ENCODE peak calls at places on chromosomes 5 and 9, in five cellular contexts. N is HCT116; C is neuronal stem cell; M is CD8-positive, alpha-beta T cell; Q is heart left ventricle. T is an unnamed sample. For H3K36me3 and H3K4me1, the result is how much of the 10 kb centered on the place peaks cover.

GRCh38 chr9:132154925-132155324 is 6.9 kb upstream of the NTNG2 start:
- DNase-seq in M (no peak), Q (no peak), C (no peak), N (no peak), T (no peak)

GRCh38 chr5:458547-459353 is 15.8 kb downstream of the EXOC3 start:
- DNase-seq in N (no peak), Q (peak), M (no peak), C (no peak), T (no peak)

GRCh38 chr5:886716-887325 is 5.8 kb downstream of the BRD9 start:
- DNase-seq in C (no peak), Q (peak), M (no peak), N (no peak), T (no peak)

GRCh38 chr9:20191239-20191840 is 402.5 kb upstream of the SLC24A2 start:
- DNase-seq in Q (no peak), N (no peak), C (no peak), M (no peak), T (no peak)

GRCh38 chr5:74107899-74108298 is 481.9 kb downstream of the ARHGEF28 start:
- DNase-seq in N (no peak), C (no peak), M (no peak), Q (no peak), T (no peak)

GRCh38 chr5:71734141-71734540 is 15.1 kb downstream of the CARTPT start:
- DNase-seq in M (no peak), C (no peak), N (no peak), Q (no peak), T (no peak)

GRCh38 chr9:87431831-87432230 is 65.8 kb upstream of the DAPK1 start:
- DNase-seq in M (no peak), N (no peak), C (no peak), Q (no peak), T (no peak)

GRCh38 chr5:115586525-115587146 is 15.6 kb downstream of the TICAM2 start:
- DNase-seq in Q (no peak), N (no peak), M (no peak), C (no peak), T (no peak)

GRCh38 chr5:31623249-31623648 is 15.7 kb upstream of the PDZD2 start:
- DNase-seq in Q (no peak), C (no peak), M (no peak), N (no peak), T (no peak)

GRCh38 chr5:14148890-14149671 is 5.9 kb downstream of the TRIO start:
- DNase-seq in M (no peak), N (no peak), Q (no peak), C (no peak), T (no peak)

GRCh38 chr9:131422241-131422792 is 28.4 kb downstream of the PRRC2B start:
- DNase-seq in Q (no peak), C (no peak), M (no peak), N (no peak), T (no peak)

GRCh38 chr5:75523275-75523674 is 11.6 kb downstream of the POLK start:
- DNase-seq in M (no peak), Q (no peak), N (no peak), C (no peak), T (no peak)

GRCh38 chr9:89002987-89003386 is 11.7 kb downstream of the S1PR3 start:
- DNase-seq in Q (no peak), C (no peak), M (no peak), N (no peak), T (no peak)

GRCh38 chr9:89001917-89002540 is 10.8 kb downstream of the S1PR3 start:
- DNase-seq in C (no peak), N (no peak), Q (no peak), M (no peak), T (no peak)

GRCh38 chr9:89000281-89000875 is 9.1 kb downstream of the S1PR3 start:
- DNase-seq in Q (no peak), M (no peak), C (no peak), N (no peak), T (no peak)

GRCh38 chr9:88998911-88999310 is 7.6 kb downstream of the S1PR3 start:
- DNase-seq in M (no peak), C (no peak), N (no peak), Q (peak), T (peak)

DNA sequence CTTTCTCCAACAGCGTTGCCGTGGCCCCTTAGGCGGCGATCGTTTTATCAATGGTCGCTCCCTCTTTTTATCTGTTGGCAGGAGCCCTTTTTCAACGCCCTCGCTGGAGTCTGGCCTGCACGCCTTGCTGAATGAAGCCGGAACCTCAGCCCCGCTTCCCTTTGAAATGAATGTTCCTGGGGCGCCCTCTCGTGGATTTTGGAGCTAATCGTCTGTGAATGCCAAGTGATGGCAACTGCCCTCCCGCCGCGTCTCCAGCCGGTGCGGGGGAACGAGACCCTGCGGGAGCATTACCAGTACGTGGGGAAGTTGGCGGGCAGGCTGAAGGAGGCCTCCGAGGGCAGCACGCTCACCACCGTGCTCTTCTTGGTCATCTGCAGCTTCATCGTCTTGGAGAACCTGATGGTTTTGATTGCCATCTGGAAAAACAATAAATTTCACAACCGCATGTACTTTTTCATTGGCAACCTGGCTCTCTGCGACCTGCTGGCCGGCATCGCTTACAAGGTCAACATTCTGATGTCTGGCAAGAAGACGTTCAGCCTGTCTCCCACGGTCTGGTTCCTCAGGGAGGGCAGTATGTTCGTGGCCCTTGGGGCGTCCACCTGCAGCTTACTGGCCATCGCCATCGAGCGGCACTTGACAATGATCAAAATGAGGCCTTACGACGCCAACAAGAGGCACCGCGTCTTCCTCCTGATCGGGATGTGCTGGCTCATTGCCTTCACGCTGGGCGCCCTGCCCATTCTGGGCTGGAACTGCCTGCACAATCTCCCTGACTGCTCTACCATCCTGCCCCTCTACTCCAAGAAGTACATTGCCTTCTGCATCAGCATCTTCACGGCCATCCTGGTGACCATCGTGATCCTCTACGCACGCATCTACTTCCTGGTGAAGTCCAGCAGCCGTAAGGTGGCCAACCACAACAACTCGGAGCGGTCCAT is 10.0 kb downstream of the S1PR3 start:
- DNase-seq in N (peak), C (peak), Q (peak), M (peak), T (peak)
- H3K36me3 ChIP-seq in N (under half), C (half or more), Q (under half), M (under half), T (under half)

DNA sequence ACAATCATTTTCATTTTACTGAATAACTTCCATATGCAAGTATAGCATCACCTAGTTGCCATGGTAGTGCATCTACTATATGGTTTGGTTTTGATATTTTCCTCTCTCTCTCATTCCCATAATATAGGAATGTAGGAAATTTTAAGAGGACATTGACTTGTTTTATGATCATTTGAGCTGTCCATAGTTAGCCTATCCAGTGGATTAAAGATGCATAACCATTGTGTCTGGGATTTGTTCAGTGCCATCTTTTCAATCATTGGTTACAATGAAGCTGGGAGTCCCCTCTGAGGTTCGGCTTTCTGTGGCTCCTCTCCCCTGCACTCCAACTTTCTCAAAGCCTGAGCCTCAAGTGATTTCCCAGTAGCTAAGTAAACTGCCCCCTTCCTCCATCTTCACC is 458.5 kb downstream of the RAB3C start:
- DNase-seq in N (no peak), Q (no peak), M (no peak), C (no peak), T (no peak)
- H3K27ac ChIP-seq in N (no peak), Q (no peak), M (no peak), C (no peak), T (no peak)

DNA sequence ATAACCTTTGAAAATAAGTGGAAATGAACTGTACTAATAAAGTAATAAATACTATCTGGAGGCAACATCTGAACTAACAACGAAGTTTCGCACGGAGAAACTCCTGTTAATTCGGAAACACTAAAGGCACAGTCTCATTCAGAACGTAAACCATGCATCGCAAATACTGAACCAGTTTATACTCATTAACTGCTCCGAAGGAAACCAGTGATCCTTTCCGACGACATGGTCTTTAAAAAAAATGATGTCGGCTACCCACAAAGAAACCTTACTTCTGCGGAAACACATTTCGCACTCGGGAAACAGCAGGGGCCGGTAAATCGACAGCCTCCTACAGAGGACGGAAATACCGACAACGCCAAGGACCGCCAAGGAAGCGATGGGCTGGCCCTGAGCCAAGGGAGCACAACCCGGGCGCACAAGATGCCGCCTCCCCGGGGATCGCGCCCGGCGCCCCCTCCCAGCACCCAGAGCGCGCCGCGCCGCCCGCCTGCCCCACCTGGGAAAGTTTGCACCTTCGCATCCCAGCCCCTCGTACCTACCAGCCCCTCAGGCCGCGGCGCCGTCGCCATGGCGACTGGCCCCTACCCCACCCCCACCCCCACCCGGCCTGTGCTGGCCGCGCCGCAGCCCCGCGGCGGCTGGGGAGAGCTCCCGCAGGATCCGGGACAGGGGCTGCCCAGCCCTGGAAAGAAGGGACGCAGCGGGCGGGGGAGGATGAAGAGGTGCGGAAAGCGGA is 732 bp downstream of the PRKAA1 start:
- DNase-seq in Q (peak), N (peak), M (peak), C (peak), T (peak)
- H3K4me1 ChIP-seq in Q (under half), N (under half), M (under half), C (under half), T (under half)

DNA sequence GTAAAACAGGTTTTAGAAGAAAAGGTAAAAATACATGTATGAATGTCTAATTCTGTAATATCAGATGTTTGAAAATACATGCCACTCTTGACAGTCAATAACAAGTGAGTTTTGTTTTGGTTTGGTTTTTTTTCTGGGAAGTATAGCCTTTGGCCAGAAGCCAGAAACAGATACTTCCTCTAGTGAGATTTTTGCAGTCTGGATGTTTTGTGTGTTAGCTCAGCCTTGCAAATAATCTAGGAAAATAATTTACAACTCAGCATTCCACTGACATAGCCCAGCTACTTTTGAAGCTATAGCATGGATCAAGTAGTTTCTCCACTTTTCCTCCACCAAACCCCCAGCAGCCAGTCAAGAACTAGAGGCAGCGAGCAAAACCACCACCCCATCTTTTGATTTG is 56.7 kb downstream of the SLC1A1 start:
- DNase-seq in Q (no peak), C (no peak), M (no peak), N (no peak), T (no peak)
- H3K36me3 ChIP-seq in Q (under half), C (under half), M (under half), N (under half), T (under half)

GRCh38 chr9:127036437-127036836 is 86.0 kb downstream of the ANGPTL2 start:
- DNase-seq in N (no peak), M (no peak), C (no peak), Q (no peak), T (peak)
- H3K27ac ChIP-seq in N (no peak), M (no peak), C (no peak), Q (peak), T (peak)

GRCh38 chr5:88552406-88552805 is 283.8 kb upstream of the TMEM161B start:
- DNase-seq in M (no peak), Q (no peak), N (no peak), C (no peak), T (no peak)

GRCh38 chr5:88551724-88552345 is 283.2 kb upstream of the TMEM161B start:
- DNase-seq in Q (no peak), N (no peak), M (no peak), C (peak), T (no peak)

GRCh38 chr5:88556415-88556814 is 287.8 kb upstream of the TMEM161B start:
- DNase-seq in M (no peak), N (no peak), Q (no peak), C (no peak), T (no peak)

GRCh38 chr5:88553926-88554325 is 285.3 kb upstream of the TMEM161B start:
- DNase-seq in Q (no peak), C (no peak), M (no peak), N (no peak), T (no peak)

DNA sequence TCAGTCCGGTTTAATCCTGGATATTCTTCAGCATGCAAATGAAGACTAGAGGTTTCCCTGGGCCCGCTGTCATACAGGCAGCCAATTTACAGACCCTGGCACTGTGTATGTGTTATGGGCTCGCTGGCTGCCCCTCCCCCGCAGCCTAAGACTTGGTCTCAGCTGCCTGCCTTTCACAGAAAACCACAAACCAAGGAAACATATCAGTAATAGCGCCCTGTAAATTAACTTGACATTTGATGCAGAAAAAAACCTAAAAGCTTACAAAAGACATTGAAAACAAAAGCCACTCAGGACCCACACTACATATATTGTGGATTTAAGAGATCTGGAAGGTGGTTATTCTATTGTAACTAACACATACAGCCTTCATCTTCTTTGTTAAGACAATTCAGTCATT is 287.0 kb upstream of the TMEM161B start:
- DNase-seq in N (no peak), M (no peak), Q (no peak), C (peak), T (no peak)
- H3K4me1 ChIP-seq in N (under half), M (under half), Q (under half), C (under half), T (under half)

DNA sequence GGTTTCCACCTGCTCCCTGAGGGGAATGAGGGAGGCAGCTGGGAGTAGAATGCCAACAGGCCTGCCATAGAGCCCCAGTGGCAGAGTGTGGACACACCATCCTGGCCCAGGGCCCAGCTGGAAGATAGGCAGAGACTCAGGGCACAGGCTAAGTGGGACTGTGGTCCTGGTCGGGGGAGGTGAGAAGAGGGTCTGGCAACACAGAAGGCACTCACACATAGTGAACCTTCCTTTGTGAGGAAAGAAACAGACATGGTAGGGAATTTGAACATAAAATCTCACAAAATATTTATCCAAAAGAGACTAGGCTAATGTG is 41.2 kb downstream of the WDR36 start:
- DNase-seq in N (no peak), M (no peak), Q (no peak), C (no peak), T (peak)
- H3K36me3 ChIP-seq in N (under half), M (under half), Q (under half), C (under half), T (under half)

GRCh38 chr9:3511537-3511936 is 14.3 kb downstream of the RFX3 start:
- DNase-seq in Q (no peak), C (no peak), M (no peak), N (no peak), T (no peak)

GRCh38 chr9:3513265-3513818 is 12.5 kb downstream of the RFX3 start:
- DNase-seq in Q (no peak), M (no peak), C (no peak), N (no peak), T (no peak)

GRCh38 chr9:3508531-3509374 is 17.0 kb downstream of the RFX3 start:
- DNase-seq in C (no peak), N (no peak), Q (no peak), M (no peak), T (no peak)

GRCh38 chr9:3509926-3510325 is 15.9 kb downstream of the RFX3 start:
- DNase-seq in Q (no peak), M (no peak), C (no peak), N (no peak), T (no peak)

DNA sequence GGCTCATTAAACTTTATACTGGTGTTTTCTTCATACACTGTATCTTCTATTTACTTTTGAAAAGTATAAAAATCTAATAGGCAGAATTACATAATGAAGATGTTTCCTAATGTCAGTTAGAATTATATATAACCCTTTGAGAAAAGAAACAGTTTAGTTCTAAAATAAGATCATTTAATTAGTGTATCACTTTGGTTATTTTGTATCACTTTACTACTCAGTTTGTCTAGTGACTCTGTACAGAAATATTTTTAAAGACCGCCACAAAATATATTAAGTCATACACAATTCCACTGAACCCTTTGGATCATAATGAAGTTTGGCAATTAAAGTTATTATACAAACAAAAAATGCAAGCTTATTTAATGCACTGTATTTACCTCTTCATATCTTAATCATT is 15.0 kb downstream of the RFX3 start:
- DNase-seq in N (no peak), M (no peak), C (no peak), Q (no peak), T (no peak)
- H3K27ac ChIP-seq in N (no peak), M (no peak), C (no peak), Q (no peak), T (no peak)